ENCODE peak calls at places on chromosomes 7 and 10, in six cellular contexts. D, I, F, S, N and Z are unnamed samples.

GRCh38 chr7:49346200-49346899 is 422.0 kb downstream of the CDC14C start:
- DNase-seq in N (no peak), F (no peak), D (no peak), I (no peak), S (no peak), Z (no peak)

GRCh38 chr10:118840071-118840775 is 85.5 kb upstream of the CACUL1 start:
- DNase-seq in S (no peak), I (no peak), F (no peak), D (peak), N (no peak), Z (no peak)

GRCh38 chr7:151168787-151169162 is 1.3 kb upstream of the GBX1 start:
- DNase-seq in N (no peak), D (no peak), F (no peak), I (no peak), S (no peak), Z (no peak)

GRCh38 chr7:30553141-30553540 is 41.5 kb upstream of the GARS1 start:
- DNase-seq in D (no peak), N (no peak), I (no peak), S (no peak), F (no peak), Z (no peak)

GRCh38 chr7:33334349-33334748 is 205.0 kb downstream of the BBS9 start:
- DNase-seq in D (peak), I (no peak), F (peak), S (no peak), N (no peak), Z (no peak)

GRCh38 chr7:42426163-42426562 is 189.2 kb upstream of the GLI3 start:
- DNase-seq in D (peak), I (no peak), S (no peak), F (no peak), N (no peak), Z (no peak)

GRCh38 chr7:138519061-138519798 is 59.2 kb downstream of the TRIM24 start:
- DNase-seq in F (no peak), I (no peak), S (no peak), D (no peak), N (no peak), Z (no peak)

GRCh38 chr7:2451171-2452073 is 24.8 kb downstream of the GRIFIN start:
- DNase-seq in S (peak), N (peak), F (peak), D (peak), I (peak), Z (peak)

GRCh38 chr7:97847791-97848190 is 24.4 kb downstream of the ASNS start:
- DNase-seq in S (no peak), N (no peak), F (no peak), I (no peak), D (no peak), Z (no peak)

GRCh38 chr10:124378271-124378670 is 40.5 kb downstream of the OAT start:
- DNase-seq in F (no peak), D (no peak), S (no peak), I (no peak), N (no peak), Z (no peak)

GRCh38 chr10:112996462-112996861 is 46.4 kb downstream of the TCF7L2 start:
- DNase-seq in N (no peak), F (no peak), D (no peak), S (no peak), I (no peak), Z (no peak)

GRCh38 chr7:20393021-20394015 is 62.6 kb downstream of the ITGB8 start:
- DNase-seq in S (no peak), F (peak), I (no peak), N (no peak), D (no peak), Z (no peak)

GRCh38 chr10:128304271-128304670 is 178.0 kb upstream of the MKI67 start:
- DNase-seq in F (no peak), D (no peak), I (no peak), S (no peak), N (no peak), Z (no peak)

GRCh38 chr10:58322072-58322834 is 12.6 kb upstream of the UBE2D1 start:
- DNase-seq in D (peak), S (no peak), N (no peak), F (no peak), I (no peak), Z (no peak)

GRCh38 chr7:151838861-151839381 is 38.0 kb downstream of the PRKAG2 start:
- DNase-seq in N (peak), S (no peak), I (no peak), D (no peak), F (no peak), Z (peak)